ENCODE peak calls at places on chromosomes 11 and 22, in nine cellular contexts. E, N, I, D, S, C, A, K and Z are unnamed samples. For H3K36me3, the result is how much of the 10 kb centered on the place peaks cover.

GRCh38 chr11:67276821-67277230 is 10.6 kb downstream of the GRK2 start:
- DNase-seq in E (no peak), N (no peak), I (no peak), D (no peak), S (peak), C (no peak), A (peak), K (no peak), Z (peak)

GRCh38 chr11:70421123-70421522 is 22.8 kb downstream of the CTTN start:
- DNase-seq in E (no peak), N (no peak), I (no peak), D (peak), S (no peak), C (no peak), A (no peak), K (no peak), Z (no peak)

GRCh38 chr11:45872513-45873356 is 12.7 kb upstream of the MAPK8IP1 start:
- DNase-seq in E (peak), N (peak), I (no peak), D (no peak), S (no peak), C (peak), A (peak), K (peak), Z (no peak)

GRCh38 chr11:9972917-9973504 is 309.1 kb downstream of the SWAP70 start:
- DNase-seq in E (peak), N (peak), I (no peak), D (no peak), S (no peak), C (peak), A (no peak), K (no peak), Z (no peak)

GRCh38 chr11:96390403-96390830 is 604 bp downstream of the JRKL start:
- DNase-seq in E (no peak), N (no peak), I (no peak), D (no peak), S (no peak), C (peak), A (no peak), K (no peak), Z (no peak)

GRCh38 chr11:1434941-1435340 is 45.2 kb downstream of the BRSK2 start:
- DNase-seq in E (no peak), N (no peak), I (no peak), D (no peak), S (no peak), C (no peak), A (no peak), K (no peak), Z (no peak)

GRCh38 chr11:129569007-129569406 is 193.4 kb downstream of the BARX2 start:
- DNase-seq in E (no peak), N (no peak), I (no peak), D (no peak), S (no peak), C (no peak), A (no peak), K (no peak), Z (no peak)

GRCh38 chr22:19527321-19527721 is 3.1 kb upstream of the CLDN5 start:
- DNase-seq in E (no peak), N (no peak), I (no peak), D (no peak), S (no peak), C (no peak), A (no peak), K (no peak), Z (no peak)

GRCh38 chr11:122071680-122072321 is 44.2 kb downstream of the BLID start:
- DNase-seq in E (no peak), N (no peak), I (no peak), D (no peak), S (no peak), C (no peak), A (no peak), K (no peak), Z (no peak)

GRCh38 chr11:46649180-46649738 is 31.9 kb downstream of the ATG13 start:
- DNase-seq in E (peak), N (no peak), I (no peak), D (peak), S (no peak), C (peak), A (no peak), K (peak), Z (no peak)

GRCh38 chr11:134046681-134047449 is 22.0 kb upstream of the JAM3 start:
- DNase-seq in E (no peak), N (no peak), I (no peak), D (no peak), S (no peak), C (no peak), A (no peak), K (no peak), Z (no peak)

GRCh38 chr11:44728491-44728910 is 1.7 kb downstream of the TSPAN18 start:
- DNase-seq in E (no peak), N (no peak), I (no peak), D (no peak), S (no peak), C (no peak), A (no peak), K (no peak), Z (no peak)
- H3K4me3 ChIP-seq in E (no peak), N (peak), I (no peak), D (peak), S (no peak), C (no peak), A (peak), K (no peak), Z (peak)

GRCh38 chr22:46793497-46793896 is 31.0 kb downstream of the TBC1D22A start:
- DNase-seq in E (no peak), N (no peak), I (peak), D (no peak), S (no peak), C (no peak), A (peak), K (no peak), Z (no peak)
- H3K36me3 ChIP-seq in E (under half), N (under half), I (under half), D (under half), S (under half), C (under half), A (half or more), K (under half), Z (half or more)

DNA sequence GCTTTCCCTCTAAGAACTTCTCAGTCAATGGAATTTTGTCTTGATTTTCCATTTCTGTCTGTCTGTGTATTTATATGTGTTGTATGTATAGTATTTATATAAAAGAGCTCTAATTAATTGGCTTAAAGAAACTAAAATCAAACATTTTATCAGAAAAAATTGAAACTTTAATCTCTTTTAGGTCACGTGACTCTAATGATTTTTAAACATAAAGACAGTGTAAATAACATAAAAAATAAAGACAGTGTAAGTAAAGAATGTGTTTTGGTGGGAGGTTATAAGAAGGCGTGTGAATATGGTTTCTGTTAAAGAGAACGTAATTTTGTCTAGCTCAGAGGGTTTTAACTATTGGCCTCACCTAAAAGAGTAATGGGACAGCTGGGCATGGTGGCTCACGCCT is 2.4 kb downstream of the JAML start:
- DNase-seq in E (no peak), N (no peak), I (no peak), D (no peak), S (no peak), C (no peak), A (no peak), K (no peak), Z (no peak)
- H3K4me3 ChIP-seq in E (no peak), N (no peak), I (no peak), D (no peak), S (no peak), C (no peak), A (no peak), K (no peak), Z (peak)

DNA sequence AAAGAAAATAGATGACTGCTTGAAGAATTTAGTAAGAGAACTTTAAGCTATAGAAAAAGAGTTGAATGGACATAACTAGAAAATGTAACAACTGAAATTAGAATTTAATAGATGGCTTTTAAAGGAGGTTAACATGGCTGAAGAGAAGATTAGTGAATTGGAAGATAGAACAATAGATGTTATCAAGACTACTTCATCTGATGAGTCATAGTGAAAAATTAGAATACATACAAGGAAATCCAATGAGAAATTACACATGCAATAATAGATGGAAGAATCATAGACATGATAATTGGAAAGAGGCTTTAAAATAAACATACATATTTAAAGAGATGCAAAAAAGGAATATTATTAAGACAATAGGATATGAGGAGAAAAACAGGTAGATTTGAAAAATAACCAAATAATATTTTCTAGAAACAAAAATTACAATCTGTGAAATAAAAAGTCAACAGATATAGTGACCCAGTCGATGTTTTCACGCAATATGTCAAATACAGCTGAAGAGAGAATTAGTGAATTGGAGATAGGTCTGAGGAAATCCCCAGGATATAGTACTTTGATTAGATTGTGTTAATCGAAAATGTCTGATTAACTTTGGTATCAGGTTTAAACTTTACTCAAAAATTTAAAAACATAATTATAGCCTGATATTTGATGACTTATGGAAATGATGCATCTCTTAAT is 28.2 kb downstream of the CAT start:
- DNase-seq in E (no peak), N (no peak), I (no peak), D (no peak), S (no peak), C (no peak), A (no peak), K (no peak), Z (no peak)
- H3K36me3 ChIP-seq in E (half or more), N (half or more), I (under half), D (under half), S (under half), C (under half), A (half or more), K (under half), Z (half or more)

DNA sequence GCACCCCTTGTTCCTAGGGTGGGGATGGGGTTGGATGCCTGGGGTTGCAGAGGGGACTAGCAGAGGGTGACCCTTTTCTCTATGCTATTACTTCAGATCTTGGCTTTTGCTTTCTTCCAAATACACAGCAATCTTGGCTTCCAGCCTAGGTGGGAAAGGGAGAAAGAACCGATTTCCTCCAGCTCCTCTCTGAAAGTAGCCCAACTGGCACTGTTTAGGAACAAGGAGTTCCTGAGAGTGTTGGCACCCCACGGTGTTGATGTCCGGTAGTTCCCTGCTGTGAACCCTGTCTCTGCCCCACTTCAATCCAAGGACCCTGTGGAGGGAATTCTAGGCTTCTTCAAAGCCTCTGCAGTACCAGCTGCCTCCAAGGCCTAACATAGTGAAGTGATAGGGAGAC is 1.1 kb upstream of the SLC3A2 start:
- DNase-seq in E (no peak), N (no peak), I (no peak), D (peak), S (no peak), C (no peak), A (peak), K (no peak), Z (no peak)
- H3K4me3 ChIP-seq in E (peak), N (peak), I (peak), D (peak), S (no peak), C (no peak), A (peak), K (no peak), Z (peak)

GRCh38 chr22:30017375-30017774 is 62.9 kb upstream of the HORMAD2 start:
- DNase-seq in E (peak), N (no peak), I (no peak), D (no peak), S (no peak), C (no peak), A (no peak), K (peak), Z (no peak)
- H3K36me3 ChIP-seq in E (half or more), N (half or more), I (under half), D (under half), S (under half), C (under half), A (half or more), K (under half), Z (half or more)

GRCh38 chr11:120169981-120170698 is 32.2 kb upstream of the TRIM29 start:
- DNase-seq in E (no peak), N (no peak), I (no peak), D (peak), S (no peak), C (no peak), A (no peak), K (no peak), Z (no peak)

GRCh38 chr11:120168960-120169681 is 31.2 kb upstream of the TRIM29 start:
- DNase-seq in E (peak), N (peak), I (no peak), D (peak), S (peak), C (peak), A (peak), K (no peak), Z (peak)

GRCh38 chr11:120170741-120171261 is 32.9 kb upstream of the TRIM29 start:
- DNase-seq in E (no peak), N (no peak), I (no peak), D (no peak), S (no peak), C (no peak), A (no peak), K (no peak), Z (no peak)

GRCh38 chr11:120167659-120168058 is 29.7 kb upstream of the TRIM29 start:
- DNase-seq in E (no peak), N (no peak), I (no peak), D (no peak), S (no peak), C (no peak), A (no peak), K (no peak), Z (no peak)

GRCh38 chr11:120168108-120168959 is 30.4 kb upstream of the TRIM29 start:
- DNase-seq in E (no peak), N (no peak), I (no peak), D (peak), S (no peak), C (no peak), A (no peak), K (no peak), Z (no peak)
- H3K4me3 ChIP-seq in E (peak), N (no peak), I (peak), D (peak), S (peak), C (peak), A (peak), K (peak), Z (peak)

GRCh38 chr22:43475549-43476076 is 63.8 kb downstream of the MPPED1 start:
- DNase-seq in E (no peak), N (no peak), I (no peak), D (no peak), S (no peak), C (no peak), A (no peak), K (no peak), Z (no peak)

GRCh38 chr22:43474161-43475101 is 62.6 kb downstream of the MPPED1 start:
- DNase-seq in E (no peak), N (no peak), I (no peak), D (no peak), S (no peak), C (no peak), A (no peak), K (no peak), Z (no peak)

GRCh38 chr22:43473031-43473430 is 61.2 kb downstream of the MPPED1 start:
- DNase-seq in E (no peak), N (no peak), I (no peak), D (no peak), S (no peak), C (no peak), A (no peak), K (no peak), Z (no peak)

GRCh38 chr22:43471606-43472135 is 59.9 kb downstream of the MPPED1 start:
- DNase-seq in E (no peak), N (no peak), I (no peak), D (no peak), S (no peak), C (no peak), A (no peak), K (no peak), Z (no peak)

DNA sequence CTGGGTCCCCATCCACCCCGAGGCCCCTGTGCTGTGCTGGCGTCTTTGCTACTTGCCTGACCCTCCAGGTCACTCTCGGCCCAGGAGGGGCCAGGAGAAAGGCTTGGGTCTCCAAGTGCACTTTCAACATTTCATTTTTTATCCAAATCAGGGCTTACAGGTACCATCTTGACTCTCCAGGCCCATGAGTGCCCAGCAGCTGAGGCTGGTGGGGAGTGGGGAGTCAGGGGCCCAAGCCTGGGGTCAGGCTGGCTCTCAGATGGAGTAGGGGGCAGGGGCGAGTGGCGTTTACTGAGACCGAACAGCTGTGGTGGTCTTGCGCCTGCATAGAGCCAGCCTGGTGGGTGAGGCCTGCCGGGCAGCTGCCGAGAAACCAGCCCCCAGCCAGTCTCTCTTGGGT is 61.6 kb downstream of the MPPED1 start:
- DNase-seq in E (no peak), N (no peak), I (no peak), D (no peak), S (no peak), C (no peak), A (no peak), K (no peak), Z (no peak)
- H3K36me3 ChIP-seq in E (under half), N (under half), I (under half), D (under half), S (under half), C (under half), A (under half), K (under half), Z (under half)